ENCODE peak calls at places on chromosomes 7 and 10, in nine cellular contexts. Q is stimulated activated CD4-positive, alpha-beta T cell treated with anti-CD3 and anti-CD28 coated beads, Interleukin-1b, Interleukin-23, amount 100 ng/mL, for 48 hours; G is nucleus accumbens; O is kidney epithelial cell; H is psoas muscle; U is WTC11; K is erythroblast; T is NCI-H2029; J is activated CD4-positive, alpha-beta T cell treated with anti-CD3 and anti-CD28 coated beads, Interleukin-2, amount 50 U/mL, for 4 hours. P is an unnamed sample.

GRCh38 chr10:48497965-48498770 is 106.7 kb downstream of the ARHGAP22 start:
- DNase-seq in O (no peak), Q (no peak), K (no peak), T (no peak), G (no peak), H (no peak), J (no peak), U (no peak), P (no peak)

GRCh38 chr10:127243490-127244272 is 47.3 kb upstream of the INSYN2A start:
- DNase-seq in G (no peak), T (no peak), O (no peak), J (no peak), Q (peak), U (peak), H (no peak), K (peak), P (no peak)

GRCh38 chr10:80664071-80664680 is 126.5 kb downstream of the SH2D4B start:
- DNase-seq in O (peak), H (peak), K (peak), U (peak), J (peak), G (peak), T (peak), Q (peak), P (peak)

GRCh38 chr10:132971448-132972148 is 29.2 kb upstream of the CFAP46 start:
- DNase-seq in O (no peak), K (no peak), U (peak), H (no peak), Q (no peak), J (no peak), G (no peak), T (no peak), P (peak)

GRCh38 chr10:35089641-35090161 is 440 bp downstream of the CUL2 start:
- DNase-seq in H (peak), O (no peak), U (no peak), Q (no peak), J (peak), K (peak), T (no peak), G (no peak), P (no peak)

GRCh38 chr7:31065021-31065593 is 13.0 kb downstream of the ADCYAP1R1 start:
- DNase-seq in O (no peak), K (no peak), G (no peak), J (no peak), H (no peak), T (no peak), U (no peak), Q (no peak), P (no peak)

GRCh38 chr7:150399421-150399820 is 20.3 kb downstream of the ZNF775 start:
- DNase-seq in G (no peak), K (no peak), U (no peak), Q (no peak), T (no peak), J (no peak), H (no peak), O (no peak), P (no peak)

GRCh38 chr10:22622242-22622806 is 92.1 kb downstream of the PIP4K2A start:
- DNase-seq in O (no peak), Q (no peak), K (no peak), U (no peak), G (no peak), H (no peak), J (no peak), T (no peak), P (no peak)

GRCh38 chr7:29467193-29467592 is 96.4 kb upstream of the PRR15 start:
- DNase-seq in G (no peak), T (no peak), Q (no peak), H (no peak), U (no peak), J (no peak), K (no peak), O (no peak), P (no peak)

GRCh38 chr7:39749177-39749576 is 125.8 kb downstream of the RALA start:
- DNase-seq in H (no peak), J (no peak), K (no peak), T (no peak), G (no peak), O (no peak), Q (no peak), U (no peak), P (no peak)

GRCh38 chr7:834277-834676 is 2.0 kb downstream of the SUN1 start:
- DNase-seq in G (no peak), K (no peak), Q (no peak), H (no peak), J (no peak), O (no peak), T (no peak), U (no peak), P (no peak)

GRCh38 chr10:86969421-86970041 is 1.2 kb downstream of the ADIRF start:
- DNase-seq in H (peak), Q (no peak), G (no peak), O (no peak), K (no peak), U (peak), T (no peak), J (no peak), P (no peak)

GRCh38 chr7:76149847-76150691 is 51.6 kb upstream of the SRRM3 start:
- DNase-seq in H (no peak), J (no peak), K (no peak), G (no peak), T (no peak), O (no peak), Q (no peak), U (no peak), P (no peak)

GRCh38 chr10:17562572-17562971 is 54.6 kb downstream of the HACD1 start:
- DNase-seq in K (no peak), H (no peak), G (no peak), Q (no peak), T (no peak), U (no peak), J (no peak), O (no peak), P (no peak)

GRCh38 chr7:78014401-78014800 is 215.8 kb downstream of the PHTF2 start:
- DNase-seq in J (no peak), G (no peak), T (no peak), H (no peak), O (no peak), Q (no peak), K (no peak), U (no peak), P (no peak)

GRCh38 chr7:106755641-106756040 is 94.7 kb upstream of the CCDC71L start:
- DNase-seq in K (no peak), Q (no peak), H (no peak), T (no peak), U (no peak), J (no peak), O (no peak), G (no peak), P (no peak)

GRCh38 chr10:77873558-77874380 is 52.8 kb downstream of the DLG5 start:
- DNase-seq in T (peak), G (no peak), J (no peak), K (no peak), H (peak), O (peak), U (no peak), Q (peak), P (no peak)

GRCh38 chr10:12346707-12347106 is 2.6 kb upstream of the CAMK1D start:
- DNase-seq in K (no peak), T (no peak), U (no peak), H (no peak), Q (no peak), J (no peak), O (no peak), G (no peak), P (no peak)

GRCh38 chr7:70458195-70458695 is 673.7 kb upstream of the GALNT17 start:
- DNase-seq in Q (no peak), J (no peak), H (no peak), G (no peak), K (no peak), T (no peak), U (no peak), O (no peak), P (no peak)

GRCh38 chr7:37341033-37341630 is 107.5 kb downstream of the ELMO1 start:
- DNase-seq in U (no peak), J (no peak), K (no peak), O (no peak), G (no peak), T (no peak), Q (no peak), H (no peak), P (no peak)

GRCh38 chr7:5827755-5828154 is 46.3 kb upstream of the RNF216 start:
- DNase-seq in K (peak), U (peak), H (no peak), Q (peak), O (no peak), G (no peak), J (peak), T (no peak), P (no peak)

GRCh38 chr7:146321301-146321700 is 204.7 kb downstream of the CNTNAP2 start:
- DNase-seq in G (no peak), J (no peak), H (no peak), U (no peak), O (no peak), K (no peak), Q (no peak), T (no peak), P (no peak)

GRCh38 chr10:3687510-3688081 is 97.4 kb downstream of the KLF6 start:
- DNase-seq in Q (no peak), G (no peak), H (no peak), T (no peak), K (no peak), J (no peak), O (no peak), U (no peak), P (no peak)

GRCh38 chr10:101120884-101121660 is 10.0 kb upstream of the TLX1 start:
- DNase-seq in H (no peak), J (peak), U (no peak), T (no peak), Q (no peak), K (no peak), O (no peak), G (no peak), P (peak)

GRCh38 chr10:53403688-53404087 is 631.1 kb upstream of the MBL2 start:
- DNase-seq in U (no peak), O (peak), J (no peak), Q (no peak), G (no peak), H (peak), T (no peak), K (peak), P (peak)

GRCh38 chr10:92657024-92657423 is 32.7 kb upstream of the HHEX start:
- DNase-seq in J (no peak), Q (no peak), G (no peak), U (no peak), H (no peak), K (no peak), T (no peak), O (no peak), P (no peak)

GRCh38 chr10:84522612-84523462 is 194.4 kb downstream of the CCSER2 start:
- DNase-seq in K (no peak), T (no peak), Q (no peak), U (no peak), O (no peak), J (no peak), H (no peak), G (no peak), P (no peak)

GRCh38 chr10:78621183-78621789 is 447.5 kb upstream of the ZMIZ1 start:
- DNase-seq in K (no peak), G (no peak), O (no peak), H (no peak), J (no peak), T (peak), U (no peak), Q (no peak), P (no peak)

GRCh38 chr7:151917791-151918311 is 38.4 kb upstream of the GALNTL5 start:
- DNase-seq in J (no peak), G (no peak), U (no peak), T (no peak), O (no peak), H (no peak), K (no peak), Q (no peak), P (peak)

GRCh38 chr10:75211007-75211735 is 575 bp downstream of the VDAC2 start:
- DNase-seq in J (peak), K (peak), Q (peak), G (no peak), O (no peak), T (no peak), H (no peak), U (no peak), P (no peak)

GRCh38 chr10:88918506-88918905 is 34.1 kb downstream of the ACTA2 start:
- DNase-seq in H (no peak), J (no peak), G (no peak), T (no peak), U (no peak), O (no peak), K (no peak), Q (no peak), P (no peak)

GRCh38 chr10:112137381-112137987 is 46.1 kb downstream of the GPAM start:
- DNase-seq in K (peak), J (peak), U (peak), T (no peak), Q (peak), H (peak), G (peak), O (peak), P (peak)

GRCh38 chr7:78018541-78019456 is 220.2 kb downstream of the PHTF2 start:
- DNase-seq in G (no peak), K (peak), U (peak), J (no peak), Q (no peak), T (peak), H (peak), O (no peak), P (no peak)

GRCh38 chr10:93954726-93955363 is 38.9 kb upstream of the PLCE1 start:
- DNase-seq in K (no peak), G (no peak), J (no peak), Q (no peak), H (no peak), U (no peak), T (no peak), O (no peak), P (no peak)

GRCh38 chr7:20514364-20514763 is 101.1 kb upstream of the ABCB5 start:
- DNase-seq in T (peak), Q (no peak), U (no peak), K (peak), J (no peak), O (peak), H (no peak), G (peak), P (no peak)

GRCh38 chr7:34844401-34844800 is 186.4 kb downstream of the NPSR1 start:
- DNase-seq in T (no peak), J (no peak), U (no peak), H (no peak), O (no peak), G (no peak), K (no peak), Q (no peak), P (no peak)

GRCh38 chr10:42952358-42952757 is 124.5 kb upstream of the RET start:
- DNase-seq in T (no peak), J (no peak), G (no peak), H (peak), O (no peak), Q (no peak), K (no peak), U (peak), P (peak)

GRCh38 chr10:100131571-100131970 is 49.9 kb upstream of the CPN1 start:
- DNase-seq in U (no peak), Q (no peak), T (no peak), G (no peak), O (no peak), K (no peak), H (no peak), J (no peak), P (no peak)

GRCh38 chr7:39507866-39508551 is 58.2 kb upstream of the YAE1 start:
- DNase-seq in H (no peak), U (no peak), J (no peak), T (peak), G (no peak), O (no peak), Q (no peak), K (no peak), P (no peak)